ENCODE peak calls at places on chromosomes 7 and 10, in four cellular contexts. A is H1, M is H9, E is IMR-90. S is an unnamed sample.

GRCh38 chr10:43125274-43125845 is 12.9 kb upstream of the CSGALNACT2 start:
- DNase-seq in A (peak), M (peak), E (no peak), S (no peak)

GRCh38 chr7:79091661-79092060 is 361.8 kb downstream of the MAGI2 start:
- DNase-seq in A (no peak), M (no peak), E (peak), S (no peak)

GRCh38 chr10:97676770-97677581 is 10.1 kb downstream of the AVPI1 start:
- DNase-seq in A (peak), M (peak), E (peak), S (peak)

GRCh38 chr10:48478469-48478868 is 126.4 kb downstream of the ARHGAP22 start:
- DNase-seq in A (no peak), M (no peak), E (no peak), S (no peak)

GRCh38 chr10:110524864-110525242 is 27.1 kb downstream of the DUSP5 start:
- DNase-seq in A (no peak), M (no peak), E (no peak), S (no peak)

GRCh38 chr7:34108150-34108549 is 202.8 kb downstream of the BMPER start:
- DNase-seq in A (no peak), M (no peak), E (peak), S (no peak)

GRCh38 chr7:132077986-132078385 is 498.3 kb downstream of the PLXNA4 start:
- DNase-seq in A (no peak), M (no peak), E (peak), S (no peak)

GRCh38 chr10:115141254-115141653 is 48.1 kb downstream of the ATRNL1 start:
- DNase-seq in A (no peak), M (no peak), E (peak), S (no peak)

GRCh38 chr10:107631876-107632275 is 467.4 kb upstream of the SORCS1 start:
- DNase-seq in A (no peak), M (no peak), E (no peak), S (no peak)

GRCh38 chr7:108454317-108454673 is 1.9 kb downstream of the NRCAM start:
- DNase-seq in A (no peak), M (no peak), E (no peak), S (no peak)

GRCh38 chr10:83538047-83538446 is 601.3 kb upstream of the GHITM start:
- DNase-seq in A (no peak), M (no peak), E (no peak), S (no peak)

GRCh38 chr7:50690541-50691011 is 92.1 kb downstream of the GRB10 start:
- DNase-seq in A (no peak), M (no peak), E (no peak), S (no peak)

GRCh38 chr10:123027861-123028260 is 19.1 kb downstream of the ACADSB start:
- DNase-seq in A (no peak), M (no peak), E (peak), S (no peak)

GRCh38 chr10:22491480-22491879 is 146.2 kb downstream of the SPAG6 start:
- DNase-seq in A (no peak), M (no peak), E (no peak), S (no peak)

GRCh38 chr7:294440-295154 is 4.6 kb downstream of the FOXL3 start:
- DNase-seq in A (no peak), M (no peak), E (no peak), S (no peak)

GRCh38 chr7:66779669-66780408 is 39.3 kb downstream of the RABGEF1 start:
- DNase-seq in A (no peak), M (no peak), E (peak), S (peak)

GRCh38 chr7:102425639-102426267 is 7.6 kb upstream of the ORAI2 start:
- DNase-seq in A (no peak), M (peak), E (no peak), S (no peak)

GRCh38 chr7:102190777-102191176 is 95.9 kb upstream of the SH2B2 start:
- DNase-seq in A (no peak), M (no peak), E (no peak), S (no peak)

GRCh38 chr10:88415533-88416130 is 167.5 kb downstream of the RNLS start:
- DNase-seq in A (no peak), M (no peak), E (no peak), S (no peak)

GRCh38 chr7:130884437-130885417 is 150.7 kb upstream of the KLF14 start:
- DNase-seq in A (peak), M (no peak), E (no peak), S (no peak)

GRCh38 chr7:24825315-24825917 is 68.2 kb upstream of the GSDME start:
- DNase-seq in A (no peak), M (no peak), E (no peak), S (no peak)

GRCh38 chr7:143480501-143480900 is 2.8 kb downstream of the TAS2R41 start:
- DNase-seq in A (no peak), M (no peak), E (no peak), S (no peak)

GRCh38 chr10:89662596-89662995 is 17.6 kb upstream of the PANK1 start:
- DNase-seq in A (no peak), M (no peak), E (peak), S (no peak)

GRCh38 chr7:105429746-105430612 is 41.3 kb upstream of the SRPK2 start:
- DNase-seq in A (no peak), M (peak), E (peak), S (peak)

GRCh38 chr7:77538186-77538907 is 1.3 kb downstream of the PTPN12 start:
- DNase-seq in A (peak), M (peak), E (peak), S (peak)

GRCh38 chr7:98034044-98035035 is 44.3 kb upstream of the OCM2 start:
- DNase-seq in A (peak), M (peak), E (no peak), S (peak)

GRCh38 chr10:103449208-103450144 is 2.7 kb downstream of the CALHM2 start:
- DNase-seq in A (no peak), M (no peak), E (no peak), S (no peak)

GRCh38 chr7:2151801-2152612 is 80.7 kb downstream of the MAD1L1 start:
- DNase-seq in A (no peak), M (no peak), E (no peak), S (no peak)

GRCh38 chr7:125357681-125358440 is 428.2 kb upstream of the POT1 start:
- DNase-seq in A (no peak), M (no peak), E (no peak), S (no peak)

GRCh38 chr7:140924019-140924820 is 509 bp downstream of the BRAF start:
- DNase-seq in A (peak), M (peak), E (peak), S (peak)

GRCh38 chr7:130982160-130982638 is 248.2 kb upstream of the KLF14 start:
- DNase-seq in A (no peak), M (no peak), E (peak), S (peak)

GRCh38 chr10:18607503-18607902 is 43.9 kb downstream of the NSUN6 start:
- DNase-seq in A (no peak), M (no peak), E (peak), S (peak)

GRCh38 chr7:11328309-11328708 is 354.6 kb downstream of the PHF14 start:
- DNase-seq in A (no peak), M (no peak), E (no peak), S (peak)

GRCh38 chr7:39621261-39621660 is 2.1 kb upstream of the RALA start:
- DNase-seq in A (no peak), M (no peak), E (peak), S (no peak)

GRCh38 chr10:86953747-86954680 is 3.4 kb downstream of the MMRN2 start:
- DNase-seq in A (peak), M (peak), E (peak), S (peak)

GRCh38 chr7:100247152-100247757 is 27.5 kb downstream of the PVRIG start:
- DNase-seq in A (peak), M (peak), E (peak), S (peak)

GRCh38 chr7:12456506-12456905 is 52.8 kb upstream of the VWDE start:
- DNase-seq in A (no peak), M (no peak), E (no peak), S (no peak)

GRCh38 chr7:49783446-49783845 is 10.0 kb downstream of the VWC2 start:
- DNase-seq in A (no peak), M (no peak), E (no peak), S (no peak)

GRCh38 chr10:43054593-43054992 is 22.3 kb upstream of the RET start:
- DNase-seq in A (no peak), M (no peak), E (no peak), S (no peak)

GRCh38 chr10:129712000-129712399 is 245.0 kb downstream of the MGMT start:
- DNase-seq in A (peak), M (no peak), E (no peak), S (no peak)

GRCh38 chr7:135734343-135734689 is 6.3 kb upstream of the SLC13A4 start:
- DNase-seq in A (no peak), M (no peak), E (no peak), S (no peak)
- H2BK5ac ChIP-seq in A (no peak), M (no peak), E (no peak), S (no peak)

GRCh38 chr7:5774136-5774535 is 7.3 kb downstream of the RNF216 start:
- DNase-seq in A (no peak), M (no peak), E (no peak), S (no peak)

GRCh38 chr7:5773661-5774086 is 7.8 kb downstream of the RNF216 start:
- DNase-seq in A (no peak), M (no peak), E (peak), S (peak)

GRCh38 chr7:5766321-5766761 is 15.1 kb downstream of the RNF216 start:
- DNase-seq in A (no peak), M (no peak), E (peak), S (no peak)

GRCh38 chr7:5767066-5767465 is 14.4 kb downstream of the RNF216 start:
- DNase-seq in A (no peak), M (no peak), E (no peak), S (no peak)

DNA sequence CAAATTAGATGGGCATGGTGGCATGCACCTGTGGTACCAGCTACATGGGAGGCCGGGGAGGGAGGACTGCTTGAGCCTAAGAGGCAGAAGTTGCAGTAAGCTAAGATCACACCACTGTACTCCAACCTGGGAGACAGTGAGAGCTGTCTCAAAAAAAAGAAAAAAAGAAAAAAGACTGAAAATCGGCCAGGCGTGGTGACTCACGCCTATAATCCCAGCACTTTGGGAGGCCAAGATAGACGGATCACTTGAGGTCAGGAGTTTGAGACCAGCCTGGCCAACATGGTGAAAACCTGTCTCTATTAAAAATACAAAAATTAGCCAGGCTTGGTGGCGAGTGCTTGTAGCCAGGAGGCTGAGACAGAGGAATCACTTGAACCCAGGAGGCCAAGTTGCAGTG is 11.9 kb downstream of the RNF216 start:
- DNase-seq in A (no peak), M (no peak), E (no peak), S (no peak)
- H3K18ac ChIP-seq in A (no peak), M (no peak), E (no peak), S (no peak)

GRCh38 chr10:20839141-20839540 is 58.0 kb downstream of the NEBL start:
- DNase-seq in A (no peak), M (no peak), E (no peak), S (no peak)

GRCh38 chr10:20836401-20836800 is 60.7 kb downstream of the NEBL start:
- DNase-seq in A (no peak), M (no peak), E (no peak), S (no peak)

GRCh38 chr10:20839910-20840309 is 57.2 kb downstream of the NEBL start:
- DNase-seq in A (no peak), M (no peak), E (no peak), S (no peak)

GRCh38 chr10:20846263-20846662 is 50.8 kb downstream of the NEBL start:
- DNase-seq in A (no peak), M (no peak), E (no peak), S (no peak)

DNA sequence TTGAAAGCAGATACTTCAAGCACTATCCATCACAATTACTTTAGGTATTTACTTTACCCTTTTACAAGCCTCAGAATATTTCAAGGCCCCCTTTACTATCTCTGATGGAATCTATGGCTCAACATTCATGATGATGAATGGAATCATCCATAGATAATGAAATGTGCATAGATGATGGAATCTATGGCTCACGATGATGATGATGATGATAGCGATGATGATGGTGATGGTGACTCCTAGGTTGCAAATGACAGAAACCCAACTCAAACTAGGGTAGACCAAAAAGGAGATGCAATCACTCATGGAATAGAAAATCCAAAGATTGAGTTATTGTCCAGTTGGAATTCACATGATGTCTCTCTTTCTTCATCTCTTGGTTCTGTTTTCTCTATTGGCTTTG is 55.7 kb downstream of the NEBL start:
- DNase-seq in A (no peak), M (no peak), E (no peak), S (no peak)
- H3K56ac ChIP-seq in A (no peak), M (no peak), E (no peak), S (no peak)

GRCh38 chr10:72273410-72274212 is at the start of gene DDIT4:
- DNase-seq in A (peak), M (peak), E (peak), S (peak)

GRCh38 chr10:72274213-72274729 is 547 bp downstream of the DDIT4 start:
- DNase-seq in A (no peak), M (no peak), E (peak), S (no peak)

GRCh38 chr10:72275351-72276012 is 1.8 kb downstream of the DDIT4 start:
- DNase-seq in A (no peak), M (no peak), E (peak), S (no peak)

GRCh38 chr10:72276013-72276387 is 2.3 kb downstream of the DDIT4 start:
- DNase-seq in A (no peak), M (no peak), E (no peak), S (no peak)

DNA sequence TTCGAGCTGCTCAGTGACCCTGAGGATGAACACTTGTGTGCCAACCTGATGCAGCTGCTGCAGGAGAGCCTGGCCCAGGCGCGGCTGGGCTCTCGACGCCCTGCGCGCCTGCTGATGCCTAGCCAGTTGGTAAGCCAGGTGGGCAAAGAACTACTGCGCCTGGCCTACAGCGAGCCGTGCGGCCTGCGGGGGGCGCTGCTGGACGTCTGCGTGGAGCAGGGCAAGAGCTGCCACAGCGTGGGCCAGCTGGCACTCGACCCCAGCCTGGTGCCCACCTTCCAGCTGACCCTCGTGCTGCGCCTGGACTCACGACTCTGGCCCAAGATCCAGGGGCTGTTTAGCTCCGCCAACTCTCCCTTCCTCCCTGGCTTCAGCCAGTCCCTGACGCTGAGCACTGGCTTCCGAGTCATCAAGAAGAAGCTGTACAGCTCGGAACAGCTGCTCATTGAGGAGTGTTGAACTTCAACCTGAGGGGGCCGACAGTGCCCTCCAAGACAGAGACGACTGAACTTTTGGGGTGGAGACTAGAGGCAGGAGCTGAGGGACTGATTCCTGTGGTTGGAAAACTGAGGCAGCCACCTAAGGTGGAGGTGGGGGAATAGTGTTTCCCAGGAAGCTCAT is 1.1 kb downstream of the DDIT4 start:
- DNase-seq in A (peak), M (peak), E (peak), S (peak)
- H2BK5ac ChIP-seq in A (peak), M (no peak), E (peak), S (no peak)

GRCh38 chr10:132240581-132240980 is 53.8 kb downstream of the DPYSL4 start:
- DNase-seq in A (no peak), M (no peak), E (no peak), S (no peak)
- H3K18ac ChIP-seq in A (no peak), M (no peak), E (no peak), S (no peak)

DNA sequence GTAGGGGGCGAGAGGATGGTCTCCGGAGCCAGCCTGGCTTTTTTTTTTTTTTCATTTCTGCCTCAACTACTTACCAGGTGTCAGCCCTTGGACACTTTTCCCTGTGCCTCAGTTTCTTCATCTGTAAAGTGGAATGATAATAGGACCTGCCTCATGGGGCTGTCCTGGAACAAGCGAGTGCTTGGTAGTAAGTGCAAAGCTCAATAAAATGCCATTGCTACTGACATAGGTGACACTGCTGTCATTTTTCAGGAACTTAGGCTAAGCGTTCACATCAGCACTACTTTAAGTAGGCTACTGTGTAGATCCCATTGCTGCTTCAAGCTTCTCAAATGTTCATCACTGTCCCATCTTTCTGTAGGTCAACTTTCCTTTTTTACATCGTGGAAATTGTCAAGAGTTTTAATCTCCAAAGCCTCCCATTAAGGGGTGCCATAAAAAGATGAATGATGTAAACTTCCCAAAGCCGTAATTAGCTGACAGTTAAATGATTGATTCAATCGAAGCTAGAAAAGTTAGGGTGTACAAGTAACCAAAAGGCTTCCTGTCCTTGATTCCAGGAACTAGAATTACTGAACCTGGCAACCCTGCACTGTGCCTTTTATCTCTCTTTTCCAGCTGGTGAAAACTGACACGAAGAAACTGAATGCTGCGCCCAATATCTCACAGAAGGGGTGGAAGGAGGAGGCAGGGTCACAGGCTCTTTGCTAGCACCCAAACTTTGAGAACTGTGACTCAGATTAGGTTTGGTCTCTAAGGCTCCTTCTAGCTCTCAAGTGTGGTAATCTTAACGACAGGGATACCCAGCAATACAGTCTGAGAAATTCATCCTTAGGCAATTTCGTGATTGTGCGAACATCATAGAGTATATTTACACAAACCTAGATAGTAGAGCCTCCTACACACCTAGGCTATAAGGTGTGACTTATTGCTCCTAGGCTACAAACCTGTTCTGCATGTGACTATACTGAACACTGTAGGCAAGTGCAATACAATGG is 853 bp upstream of the USP6NL start:
- DNase-seq in A (no peak), M (no peak), E (no peak), S (no peak)
- H3K56ac ChIP-seq in A (peak), M (no peak), E (no peak), S (peak)

GRCh38 chr7:46288010-46288409 is 366.9 kb upstream of the IGFBP3 start:
- DNase-seq in A (no peak), M (no peak), E (no peak), S (no peak)
- H2BK5ac ChIP-seq in A (no peak), M (no peak), E (no peak), S (no peak)

GRCh38 chr7:44257618-44258422 is 57.0 kb downstream of the YKT6 start:
- DNase-seq in A (no peak), M (no peak), E (peak), S (peak)
- H3K18ac ChIP-seq in A (no peak), M (no peak), E (peak), S (no peak)

DNA sequence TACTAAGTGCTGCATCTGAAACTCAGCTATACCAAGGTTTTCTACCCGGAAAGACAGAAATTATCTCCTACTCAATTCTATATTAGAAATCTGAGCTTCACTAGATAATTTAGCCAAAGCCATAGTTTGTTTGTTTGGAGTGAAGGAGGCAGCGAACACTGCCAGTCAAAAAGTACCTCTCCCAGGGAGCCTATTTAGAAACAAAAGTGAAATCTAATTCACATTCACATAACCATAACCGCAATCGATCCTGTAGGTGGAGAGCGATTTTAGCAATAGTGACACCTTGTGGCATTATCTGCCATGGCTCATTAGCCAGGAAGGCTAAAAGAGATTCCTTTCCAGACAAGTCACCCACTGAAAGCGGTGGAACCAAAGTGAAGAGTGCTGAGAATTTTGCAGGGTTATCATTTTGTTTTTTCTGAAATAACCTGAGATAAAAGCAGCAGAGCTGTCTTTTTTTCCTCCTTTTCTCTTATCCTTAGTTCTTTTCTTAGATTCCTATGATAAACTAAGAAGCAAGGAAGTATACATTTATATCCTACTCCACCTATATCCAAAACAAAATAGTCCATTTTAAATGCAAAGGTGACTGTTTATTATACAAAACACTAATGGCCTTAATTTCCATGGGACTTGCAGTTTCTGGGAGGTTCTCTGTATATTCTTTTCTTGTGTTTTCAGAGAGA is 83.7 kb upstream of the BET1 start:
- DNase-seq in A (peak), M (peak), E (peak), S (peak)
- H3K56ac ChIP-seq in A (no peak), M (no peak), E (no peak), S (peak)

S was measured in mesendoderm.